ENCODE peak calls at places on chromosomes 16 and 17, in nine cellular contexts. H is fibroblast of lung; G is tibial artery; E is AG10803; A is HFF-Myc; V is endodermal cell; K is adrenal gland; I is CD8-positive, alpha-beta T cell; D is cardiac muscle cell. W is an unnamed sample.

GRCh38 chr16:10210979-10211378 is 28.8 kb upstream of the GRIN2A start:
- DNase-seq in D (no peak), G (no peak), A (no peak), K (no peak), I (no peak), V (no peak), E (no peak), H (no peak), W (no peak)

GRCh38 chr17:1315891-1316403 is 36.5 kb downstream of the TRARG1 start:
- DNase-seq in A (no peak), K (no peak), H (no peak), G (peak), E (no peak), D (no peak), V (no peak), I (no peak), W (no peak)

GRCh38 chr16:24838554-24839266 is 7.1 kb upstream of the SLC5A11 start:
- DNase-seq in A (no peak), H (peak), E (peak), D (no peak), G (peak), V (peak), K (peak), I (no peak), W (peak)

GRCh38 chr17:58507123-58507634 is 7.3 kb downstream of the MTMR4 start:
- DNase-seq in A (no peak), E (peak), G (no peak), H (peak), V (no peak), K (peak), D (no peak), I (no peak), W (no peak)

GRCh38 chr17:18946536-18946935 is 5.4 kb upstream of the SLC5A10 start:
- DNase-seq in A (no peak), H (no peak), I (no peak), E (no peak), K (no peak), D (peak), V (peak), G (no peak), W (peak)

GRCh38 chr16:73040735-73041402 is 7.1 kb downstream of the ZFHX3 start:
- DNase-seq in D (no peak), E (no peak), G (peak), A (no peak), V (no peak), I (no peak), H (no peak), K (no peak), W (no peak)

GRCh38 chr17:39719966-39720365 is 10.4 kb downstream of the MIEN1 start:
- DNase-seq in A (no peak), V (no peak), H (no peak), D (no peak), E (no peak), I (no peak), K (no peak), G (no peak), W (no peak)

GRCh38 chr17:80279895-80280294 is 19.2 kb downstream of the RNF213 start:
- DNase-seq in I (no peak), K (no peak), H (peak), G (peak), D (no peak), E (peak), V (no peak), A (peak), W (peak)

GRCh38 chr16:85185701-85186100 is 73.4 kb upstream of the CIBAR2 start:
- DNase-seq in A (no peak), E (no peak), I (peak), K (no peak), H (no peak), V (no peak), D (no peak), G (no peak), W (no peak)

GRCh38 chr17:43578699-43579569 is 32.8 kb upstream of the ETV4 start:
- DNase-seq in G (no peak), A (no peak), H (peak), V (peak), E (peak), D (no peak), K (no peak), I (peak), W (peak)

GRCh38 chr16:48608871-48609452 is 1.0 kb downstream of the N4BP1 start:
- DNase-seq in D (no peak), V (peak), G (no peak), K (no peak), A (no peak), I (no peak), H (no peak), E (peak), W (no peak)

GRCh38 chr17:29390856-29391631 is 881 bp downstream of the TAOK1 start:
- DNase-seq in A (no peak), G (no peak), V (peak), E (peak), K (peak), D (peak), I (no peak), H (peak), W (peak)

GRCh38 chr16:27421961-27422740 is 20.2 kb downstream of the IL21R start:
- DNase-seq in I (no peak), A (no peak), G (no peak), V (no peak), K (no peak), E (no peak), D (no peak), H (no peak), W (no peak)

GRCh38 chr16:66070140-66070887 is 296.2 kb upstream of the CDH5 start:
- DNase-seq in K (peak), H (peak), I (no peak), A (peak), D (peak), G (peak), V (no peak), E (peak), W (no peak)

GRCh38 chr17:49132317-49132698 is 261 bp upstream of the B4GALNT2 start:
- DNase-seq in A (no peak), E (no peak), H (no peak), I (no peak), V (no peak), K (no peak), D (no peak), G (no peak), W (no peak)
- H3K4me3 ChIP-seq in A (peak), E (peak), H (peak), I (peak), V (peak), K (no peak), D (peak), G (no peak), W (peak)

DNA sequence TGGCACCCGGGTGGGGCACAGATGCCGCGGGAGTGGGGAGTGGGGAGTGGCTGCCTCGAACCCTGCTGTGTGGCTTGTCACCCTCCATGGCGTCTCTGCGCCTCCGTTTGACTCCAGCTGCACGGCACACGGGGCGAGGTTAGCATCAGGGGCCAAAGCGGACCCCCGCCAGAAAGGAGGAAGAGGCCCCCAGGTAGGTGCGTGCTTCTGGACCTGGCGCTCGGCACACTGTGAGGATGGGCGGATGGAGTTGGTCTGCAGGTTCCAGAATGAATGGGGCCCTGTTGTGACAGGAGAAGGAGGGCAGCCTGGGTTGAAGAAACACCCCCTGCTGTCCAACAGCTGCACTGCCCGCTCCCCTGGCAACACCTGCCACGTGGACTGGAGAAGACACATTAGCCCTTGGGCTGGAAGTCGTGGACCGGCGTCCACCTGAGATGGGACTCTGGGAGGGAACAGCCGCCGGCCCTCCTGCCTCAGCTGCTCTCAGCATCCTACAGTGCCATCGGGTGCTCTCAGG is 9.4 kb upstream of the FASN start:
- DNase-seq in A (no peak), G (no peak), K (no peak), V (peak), I (no peak), H (no peak), D (no peak), E (no peak), W (peak)
- TF ChIP-seq CTCF in A (peak), G (no peak), K (no peak), V (peak), I (no peak), H (peak), D (peak), E (peak), W (peak)

GRCh38 chr16:4968879-4969278 is 10.7 kb downstream of the SEC14L5 start:
- DNase-seq in K (no peak), G (no peak), V (no peak), A (no peak), I (no peak), D (no peak), H (no peak), E (no peak), W (no peak)
- H3K4me3 ChIP-seq in K (no peak), G (no peak), V (no peak), A (no peak), I (no peak), D (no peak), H (no peak), E (no peak), W (no peak)

DNA sequence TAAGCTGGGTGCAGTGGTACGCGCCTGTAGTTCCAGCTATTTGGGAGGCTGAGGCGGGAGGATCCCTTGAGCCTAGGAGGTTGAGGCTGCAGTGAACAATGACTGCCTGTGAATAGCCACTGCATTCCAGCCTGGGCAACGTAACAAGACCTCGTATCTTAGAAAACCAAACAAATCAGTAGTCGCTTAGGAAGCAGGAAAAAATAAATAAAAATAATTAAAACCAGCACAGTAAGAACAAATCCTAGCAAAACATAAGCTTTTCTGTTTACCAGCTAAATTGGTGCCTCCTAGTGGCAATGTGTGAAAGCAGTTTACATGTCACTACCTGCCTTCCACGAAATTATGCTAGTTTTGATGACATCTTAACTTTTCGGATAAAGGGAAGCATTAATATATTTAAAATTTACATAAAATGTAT is 1.3 kb downstream of the ARMC5 start:
- DNase-seq in E (peak), V (no peak), I (no peak), H (peak), G (no peak), A (peak), D (no peak), K (no peak), W (peak)
- TF ChIP-seq CTCF in E (peak), V (peak), I (peak), H (peak), G (peak), A (peak), D (peak), K (peak), W (peak)

DNA sequence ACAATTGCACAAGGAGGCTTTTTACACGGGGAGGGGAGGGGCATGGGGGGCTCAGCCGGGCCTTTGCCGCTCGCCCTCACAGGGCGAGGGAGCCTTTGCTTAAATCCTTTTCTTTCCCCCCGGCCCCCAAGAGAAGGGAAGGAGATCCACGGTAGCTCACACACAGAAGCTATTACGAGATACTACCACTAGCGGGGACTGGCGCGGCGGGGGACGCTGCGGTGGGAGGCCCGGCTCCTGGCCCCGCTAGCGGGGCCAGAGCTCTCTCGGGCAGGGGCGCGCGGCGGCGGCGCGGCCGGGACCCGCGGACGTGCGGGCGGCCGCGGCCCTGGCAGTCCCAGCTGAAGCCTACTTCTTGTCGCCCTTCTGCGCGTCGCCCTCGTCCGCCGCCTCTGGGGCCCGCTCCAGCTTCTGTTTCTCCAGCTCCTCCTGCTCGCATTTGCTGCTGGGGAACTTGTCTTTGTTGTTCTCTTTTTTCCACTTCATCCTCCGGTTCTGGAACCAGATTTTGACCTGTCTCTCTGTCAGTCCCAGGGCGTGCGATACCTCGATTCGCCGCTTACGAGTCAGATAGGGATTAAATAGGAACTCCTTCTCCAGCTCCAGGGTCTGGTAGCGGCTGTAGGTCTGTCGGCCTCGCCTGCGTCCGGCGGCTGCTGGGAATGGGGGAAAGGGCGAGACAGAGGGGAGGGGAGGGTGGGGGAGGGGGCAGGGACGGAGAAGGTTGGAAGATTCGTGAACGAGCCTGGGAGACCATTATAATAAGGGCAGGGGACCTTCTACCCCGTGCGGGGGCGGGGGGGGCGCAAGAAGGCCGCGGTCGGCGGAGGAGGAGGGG is 2.0 kb downstream of the HOXB8 start:
- DNase-seq in D (peak), E (no peak), I (peak), G (no peak), H (peak), A (no peak), V (peak), K (no peak), W (peak)
- H3K4me3 ChIP-seq in D (peak), E (peak), I (peak), G (peak), H (peak), A (no peak), V (no peak), K (no peak), W (no peak)

DNA sequence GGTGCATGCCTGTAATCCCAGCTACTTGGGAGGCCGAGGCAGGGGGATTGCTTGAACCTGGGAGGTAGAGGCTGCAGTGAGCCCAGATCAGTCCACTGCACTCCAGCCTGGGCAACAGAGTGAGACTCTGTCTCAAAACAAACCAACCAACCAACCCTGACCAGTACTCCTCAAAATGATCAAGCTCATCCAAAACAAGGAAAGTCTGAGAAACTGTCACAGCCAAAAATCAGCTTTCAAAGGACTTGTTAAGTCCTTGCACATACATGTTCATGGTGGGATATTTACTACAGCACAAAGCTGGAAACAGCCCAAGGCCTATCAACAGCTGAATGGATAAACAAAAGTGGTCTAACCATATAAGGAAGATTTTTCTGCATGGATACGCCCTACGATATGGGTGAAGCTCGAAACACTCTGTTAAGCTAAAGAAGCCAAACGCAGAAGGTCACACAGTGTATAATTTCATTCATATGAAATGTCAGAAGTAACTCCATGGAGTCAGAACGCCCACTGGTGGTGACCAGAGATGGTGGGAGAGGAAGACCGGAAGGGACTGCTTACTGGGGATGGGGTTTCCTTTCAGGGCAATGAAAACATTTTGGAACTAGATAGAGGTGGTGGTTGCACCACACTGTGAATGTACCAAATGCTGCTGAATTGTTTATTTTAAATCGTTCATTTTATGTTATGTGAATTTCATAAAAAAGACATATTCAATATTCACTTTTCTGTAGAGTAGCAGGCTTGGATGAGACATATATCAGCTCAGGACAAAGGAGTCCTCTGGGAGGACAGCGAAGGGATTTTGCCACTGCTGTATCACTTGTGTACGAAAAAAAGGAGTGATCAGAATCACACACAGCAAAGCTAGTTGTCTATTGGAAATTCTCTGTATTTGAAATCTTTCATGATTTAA is 17.7 kb downstream of the CCL17 start:
- DNase-seq in V (peak), H (peak), E (peak), A (peak), I (no peak), G (peak), K (no peak), D (peak), W (peak)
- TF ChIP-seq CTCF in V (peak), H (peak), E (peak), A (peak), I (no peak), G (peak), K (peak), D (peak), W (peak)

W was measured in epithelial cell of esophagus.